ENCODE peak calls at places on chromosome 19, in four cellular contexts. Y is A673, O is GM23248, K is K562. H is an unnamed sample. For H3K9me3, the result is how much of the 10 kb centered on the place peaks cover.

GRCh38 chr19:55095260-55096060 is 19.8 kb downstream of the EPS8L1 start:
- DNase-seq in K (peak), Y (peak), O (no peak), H (peak)

GRCh38 chr19:35757231-35757748 is 461 bp upstream of the HSPB6 start:
- DNase-seq in O (peak), K (peak), Y (peak), H (peak)

GRCh38 chr19:19540707-19541515 is 2.8 kb downstream of the CILP2 start:
- DNase-seq in K (peak), Y (peak), O (peak), H (peak)

GRCh38 chr19:32224371-32225244 is 120.8 kb upstream of the ZNF507 start:
- DNase-seq in Y (peak), O (peak), K (peak), H (peak)

GRCh38 chr19:30557212-30557611 is 185.0 kb downstream of the ZNF536 start:
- DNase-seq in O (no peak), K (no peak), Y (no peak), H (no peak)

GRCh38 chr19:56350416-56351045 is 35.9 kb upstream of the ZSCAN5A start:
- DNase-seq in Y (peak), O (peak), K (peak), H (peak)

GRCh38 chr19:52248256-52248655 is 21.1 kb upstream of the ZNF766 start:
- DNase-seq in K (no peak), Y (peak), O (peak), H (peak)

GRCh38 chr19:40278361-40279045 is 6.6 kb downstream of the AKT2 start:
- DNase-seq in O (peak), Y (no peak), K (no peak), H (no peak)

GRCh38 chr19:32718286-32718685 is 1.3 kb upstream of the TDRD12 start:
- DNase-seq in O (no peak), K (no peak), Y (no peak), H (no peak)

GRCh38 chr19:55132453-55133129 is 15.2 kb upstream of the PPP1R12C start:
- DNase-seq in O (peak), K (no peak), Y (no peak), H (no peak)

DNA sequence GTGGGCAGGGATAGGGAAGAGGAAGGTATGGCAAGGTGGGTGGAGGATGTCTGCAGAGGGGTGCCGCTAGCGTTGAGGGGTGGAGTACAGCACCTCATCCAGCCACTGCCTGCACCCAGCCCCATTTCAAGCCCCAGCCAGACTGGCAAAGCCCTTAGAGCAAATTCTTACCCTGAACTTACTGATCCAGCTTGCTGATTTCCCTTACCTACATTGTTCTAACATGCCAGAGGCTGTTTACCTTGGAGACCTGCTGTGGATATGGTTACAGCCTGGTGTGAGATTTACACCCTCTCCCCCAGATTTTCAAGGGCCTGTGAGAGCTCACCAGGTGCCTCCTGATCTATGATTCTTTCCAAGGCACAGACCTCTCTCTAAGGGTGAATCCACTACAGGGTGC is 86.0 kb downstream of the ZNF726 start:
- DNase-seq in K (no peak), Y (no peak), O (no peak), H (no peak)
- H3K9me3 ChIP-seq in K (under half), Y (under half), O (under half), H (under half)

GRCh38 chr19:47545061-47545948 is 27.6 kb downstream of the ZNF541 start:
- DNase-seq in Y (no peak), O (no peak), K (no peak), H (no peak)
- TF ChIP-seq EZH2 in Y (no peak), O (no peak), K (no peak), H (no peak)

GRCh38 chr19:8858260-8858659 is 26.1 kb downstream of the MBD3L1 start:
- DNase-seq in Y (no peak), K (no peak), O (no peak), H (no peak)
- H3K9me3 ChIP-seq in Y (under half), K (under half), O (under half), H (under half)

GRCh38 chr19:41784337-41785239 is 11.8 kb upstream of the CEACAM3 start:
- DNase-seq in Y (no peak), K (no peak), O (no peak), H (no peak)

GRCh38 chr19:41785653-41786052 is 10.7 kb upstream of the CEACAM3 start:
- DNase-seq in K (peak), O (peak), Y (peak), H (peak)
- TF ChIP-seq EZH2 in K (no peak), O (no peak), Y (no peak), H (no peak)

H was measured in neural progenitor cell.